ENCODE peak calls at places on chromosomes 7 and 10, in six cellular contexts. V is K562, G is HL-60, U is H1, Z is GM12878, L is HepG2. D is an unnamed sample.
A peak's percentile ranks its signal among the peaks of the same experiment; 100 is the strongest.

GRCh38 chr7:157006205-157006747 is 4.2 kb downstream of the MNX1 start:
- DNase-seq in V (no peak), G (no peak), U (peak; percentile 71), Z (no peak), L (no peak), D (peak; percentile 47)

GRCh38 chr7:5287802-5288201 is 5.1 kb downstream of the SLC29A4 start:
- DNase-seq in V (no peak), G (no peak), U (no peak), Z (no peak), L (no peak), D (no peak)

GRCh38 chr10:24299587-24300258 is 90.8 kb downstream of the KIAA1217 start:
- DNase-seq in V (no peak), G (no peak), U (no peak), Z (no peak), L (no peak), D (no peak)

GRCh38 chr7:106045592-106045991 is 66.5 kb downstream of the SYPL1 start:
- DNase-seq in V (no peak), G (no peak), U (no peak), Z (no peak), L (no peak), D (no peak)

GRCh38 chr7:78063758-78064157 is 265.2 kb downstream of the PHTF2 start:
- DNase-seq in V (no peak), G (no peak), U (no peak), Z (no peak), L (no peak), D (no peak)

GRCh38 chr7:139036901-139037300 is 1.1 kb upstream of the ZC3HAV1L start:
- DNase-seq in V (no peak), G (no peak), U (no peak), Z (no peak), L (no peak), D (no peak)

GRCh38 chr7:102260856-102261255 is 25.8 kb upstream of the SH2B2 start:
- DNase-seq in V (no peak), G (no peak), U (no peak), Z (no peak), L (no peak), D (peak; percentile 96)

GRCh38 chr7:71984348-71984747 is 427.8 kb downstream of the CALN1 start:
- DNase-seq in V (no peak), G (no peak), U (no peak), Z (no peak), L (no peak), D (no peak)

GRCh38 chr10:133008196-133008595 is 65.8 kb upstream of the CFAP46 start:
- DNase-seq in V (no peak), G (no peak), U (no peak), Z (no peak), L (no peak), D (no peak)

GRCh38 chr7:48497521-48497920 is 326.3 kb downstream of the ABCA13 start:
- DNase-seq in V (no peak), G (no peak), U (no peak), Z (no peak), L (no peak), D (no peak)

GRCh38 chr10:78856421-78856820 is 212.3 kb upstream of the ZMIZ1 start:
- DNase-seq in V (no peak), G (no peak), U (no peak), Z (no peak), L (no peak), D (no peak)

GRCh38 chr7:194996-195829 is 2.8 kb downstream of the FAM20C start:
- DNase-seq in V (no peak), G (no peak), U (no peak), Z (no peak), L (peak; percentile 24), D (no peak)

GRCh38 chr7:2680792-2681490 is 7.1 kb upstream of the AMZ1 start:
- DNase-seq in V (peak; percentile 82), G (peak; percentile 68), U (peak; percentile 95), Z (no peak), L (peak; percentile 55), D (peak; percentile 94)

DNA sequence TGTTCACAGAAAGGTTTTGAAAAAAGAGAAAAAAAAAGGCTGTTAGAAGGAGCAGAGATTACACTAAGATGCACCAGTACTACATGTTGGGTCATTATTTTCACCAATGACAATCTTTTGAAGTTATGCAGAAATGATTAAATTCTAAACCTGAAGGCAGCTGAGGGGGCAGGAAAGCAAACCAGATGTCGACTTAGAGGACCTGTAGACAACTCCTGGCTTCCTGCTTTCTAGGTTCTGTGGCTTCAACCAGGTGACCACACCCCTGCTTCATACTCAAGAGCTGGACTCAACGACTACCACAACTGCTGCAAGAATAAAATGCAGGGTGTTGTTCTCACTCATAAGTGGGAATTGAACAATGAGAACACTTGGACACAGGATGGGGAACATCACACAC is 30.0 kb downstream of the MYOF start:
- DNase-seq in V (no peak), G (no peak), U (no peak), Z (no peak), L (no peak), D (no peak)
- TF ChIP-seq GABPA in V (no peak), G (no peak), U (no peak), Z (no peak), L (no peak), D (no peak)

GRCh38 chr10:20254078-20254477 is 437.8 kb downstream of the PLXDC2 start:
- DNase-seq in V (no peak), G (no peak), U (no peak), Z (no peak), L (no peak), D (no peak)
- TF ChIP-seq GABPA in V (no peak), G (no peak), U (no peak), Z (no peak), L (no peak), D (no peak)

GRCh38 chr7:38975944-38976392 is 1.7 kb upstream of the POU6F2 start:
- DNase-seq in V (no peak), G (no peak), U (peak; percentile 80), Z (no peak), L (no peak), D (peak; percentile 20)
- TF ChIP-seq GABPA in V (no peak), G (no peak), U (no peak), Z (no peak), L (no peak), D (no peak)

DNA sequence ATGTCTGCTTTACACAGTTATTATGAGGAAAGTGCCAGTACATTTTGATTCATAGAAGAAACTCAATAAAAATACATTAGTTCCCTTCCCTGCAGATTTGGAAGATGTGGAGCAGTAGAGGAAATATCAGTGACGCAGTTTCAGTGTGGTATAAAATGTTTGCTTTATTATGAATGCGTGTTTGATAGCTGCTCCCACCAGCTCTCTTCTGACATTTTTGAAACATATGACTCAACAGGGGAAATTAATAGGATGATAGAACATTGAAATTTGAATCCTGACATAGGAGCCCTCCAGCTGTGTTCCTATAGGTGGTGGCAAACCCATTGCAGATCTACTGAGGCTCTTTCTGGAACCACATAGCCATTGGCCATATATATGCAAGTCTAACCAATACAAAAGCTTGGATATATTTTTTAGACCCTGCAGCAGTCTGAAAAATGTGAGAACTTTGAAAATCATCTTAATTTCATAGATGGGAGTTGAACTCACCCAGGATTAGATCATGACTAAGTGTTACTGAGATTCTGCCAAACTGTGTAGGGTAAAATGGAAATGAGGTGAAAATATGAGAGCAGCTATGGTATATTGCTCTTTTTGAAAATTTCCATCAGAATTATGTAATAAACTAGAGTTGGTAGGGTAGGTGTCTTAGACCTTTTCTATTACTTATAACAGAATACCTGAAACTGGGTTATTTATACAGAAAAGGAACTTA is 47.8 kb downstream of the BZW2 start:
- DNase-seq in V (no peak), G (no peak), U (no peak), Z (no peak), L (no peak), D (no peak)
- TF ChIP-seq GABPA in V (no peak), G (no peak), U (no peak), Z (no peak), L (no peak), D (no peak)

DNA sequence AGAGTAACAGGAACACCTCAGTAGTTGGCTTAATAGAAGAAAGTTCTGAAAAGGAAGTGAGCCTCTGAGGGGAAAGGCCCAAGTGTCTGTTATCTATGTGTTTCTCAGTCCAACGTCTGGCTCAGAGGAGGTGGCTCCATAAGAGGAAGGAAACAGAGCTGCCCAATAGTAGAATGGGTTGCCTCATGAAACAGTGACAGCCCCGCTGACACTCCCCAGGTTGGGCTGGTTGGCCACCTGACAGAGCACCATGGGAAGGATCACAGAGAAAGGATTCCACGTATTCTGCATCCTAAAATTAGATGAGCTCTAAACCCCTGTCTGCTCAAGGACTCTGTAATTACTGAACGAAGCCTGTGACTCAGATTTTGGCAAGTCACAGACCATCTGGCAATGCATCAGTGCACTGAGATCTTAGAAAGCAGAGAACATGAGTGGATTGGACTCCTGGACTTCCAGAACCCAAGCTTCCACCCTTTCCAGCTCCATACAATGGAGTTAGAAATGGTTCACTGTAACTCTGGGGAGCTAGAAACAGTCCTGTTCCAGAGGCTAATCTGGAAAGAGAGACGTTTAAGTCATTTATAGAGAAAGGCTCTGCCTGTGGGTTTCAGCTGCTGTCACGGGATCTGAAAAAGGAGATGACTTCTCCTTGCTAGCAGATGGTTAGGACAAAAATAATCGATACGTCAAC is 2.9 kb downstream of the PKD2L1 start:
- DNase-seq in V (no peak), G (peak; percentile 94), U (no peak), Z (peak; percentile 90), L (no peak), D (no peak)
- TF ChIP-seq GABPA in V (no peak), G (no peak), U (no peak), Z (no peak), L (no peak), D (no peak)

GRCh38 chr10:90927293-90927692 is 6.4 kb upstream of the ANKRD1 start:
- DNase-seq in V (no peak), G (no peak), U (no peak), Z (no peak), L (no peak), D (no peak)

GRCh38 chr10:90929179-90929578 is 8.3 kb upstream of the ANKRD1 start:
- DNase-seq in V (no peak), G (no peak), U (no peak), Z (no peak), L (no peak), D (no peak)

GRCh38 chr10:90925078-90926029 is 4.5 kb upstream of the ANKRD1 start:
- DNase-seq in V (no peak), G (no peak), U (peak; percentile 53), Z (no peak), L (no peak), D (no peak)

GRCh38 chr10:90930971-90931841 is 10.3 kb upstream of the ANKRD1 start:
- DNase-seq in V (no peak), G (no peak), U (no peak), Z (no peak), L (peak; percentile 96), D (no peak)

GRCh38 chr10:90930070-90930837 is 9.4 kb upstream of the ANKRD1 start:
- DNase-seq in V (no peak), G (no peak), U (no peak), Z (no peak), L (peak; percentile 86), D (no peak)
- TF ChIP-seq GABPA in V (no peak), G (no peak), U (no peak), Z (no peak), L (no peak), D (no peak)